ENCODE peak calls at places on chromosome 4, in four cellular contexts. G is GM12878, M is SK-N-SH, B is K562. N is an unnamed sample.

GRCh38 chr4:171157462-171158082 is 655.6 kb upstream of the GALNTL6 start:
- DNase-seq in B (peak), G (no peak), M (no peak), N (no peak)

GRCh38 chr4:185238261-185238681 is 28.9 kb downstream of the SNX25 start:
- DNase-seq in G (no peak), M (no peak), B (no peak), N (no peak)

GRCh38 chr4:108045687-108046024 is 56.0 kb downstream of the HADH start:
- DNase-seq in M (no peak), G (no peak), B (peak), N (no peak)

GRCh38 chr4:150283689-150284088 is 205.4 kb downstream of the DCLK2 start:
- DNase-seq in G (no peak), B (no peak), M (peak), N (no peak)

GRCh38 chr4:76758290-76758882 is 139.6 kb downstream of the SOWAHB start:
- DNase-seq in B (peak), M (peak), G (no peak), N (no peak)

GRCh38 chr4:186414365-186414764 is 141.0 kb downstream of the MTNR1A start:
- DNase-seq in B (no peak), M (no peak), G (no peak), N (no peak)

GRCh38 chr4:139176299-139177048 is 544 bp downstream of the ELF2 start:
- DNase-seq in M (peak), G (no peak), B (peak), N (no peak)

GRCh38 chr4:73698217-73698616 is 42.2 kb upstream of the CXCL8 start:
- DNase-seq in B (no peak), M (no peak), G (no peak), N (no peak)

GRCh38 chr4:48409203-48409602 is 67.9 kb downstream of the SLAIN2 start:
- DNase-seq in G (no peak), M (no peak), B (no peak), N (no peak)

GRCh38 chr4:147843162-147843561 is 111.3 kb downstream of the ARHGAP10 start:
- DNase-seq in M (no peak), B (peak), G (no peak), N (no peak)

GRCh38 chr4:159484861-159485260 is 382.0 kb downstream of the RAPGEF2 start:
- DNase-seq in B (no peak), M (no peak), G (no peak), N (peak)

GRCh38 chr4:38980903-38981676 is 51.1 kb downstream of the TMEM156 start:
- DNase-seq in M (peak), G (peak), B (no peak), N (no peak)

GRCh38 chr4:90025248-90025647 is 101.9 kb upstream of the CCSER1 start:
- DNase-seq in M (no peak), G (no peak), B (no peak), N (no peak)

GRCh38 chr4:100022792-100023222 is 72.7 kb upstream of the H2AZ1 start:
- DNase-seq in B (no peak), M (peak), G (no peak), N (no peak)

GRCh38 chr4:77878176-77878575 is 15.5 kb downstream of the MRPL1 start:
- DNase-seq in B (no peak), G (no peak), M (no peak), N (no peak)

GRCh38 chr4:8547108-8547911 is 32.9 kb upstream of the GPR78 start:
- DNase-seq in M (peak), B (peak), G (no peak), N (no peak)

GRCh38 chr4:38804654-38805295 is at the start of gene TLR1:
- DNase-seq in M (peak), G (peak), B (peak), N (peak)

GRCh38 chr4:52659016-52659721 is at the start of gene USP46:
- DNase-seq in M (peak), B (peak), G (no peak), N (no peak)

GRCh38 chr4:16686195-16686594 is 212.2 kb downstream of the LDB2 start:
- DNase-seq in B (no peak), G (no peak), M (no peak), N (no peak)

GRCh38 chr4:16952896-16953605 is 54.6 kb upstream of the LDB2 start:
- DNase-seq in M (no peak), B (no peak), G (no peak), N (peak)

GRCh38 chr4:149914521-149915115 is 99.0 kb upstream of the IQCM start:
- DNase-seq in M (peak), B (peak), G (no peak), N (no peak)

GRCh38 chr4:185127021-185127925 is 15.8 kb upstream of the SLC25A4 start:
- DNase-seq in M (peak), B (no peak), G (no peak), N (no peak)

GRCh38 chr4:8241895-8242696 is 27.5 kb upstream of the HTRA3 start:
- DNase-seq in G (no peak), M (peak), B (peak), N (no peak)

GRCh38 chr4:40233227-40233626 is 36.4 kb downstream of the RHOH start:
- DNase-seq in G (no peak), B (no peak), M (no peak), N (no peak)

GRCh38 chr4:27807207-27807606 is 946.6 kb downstream of the STIM2 start:
- DNase-seq in M (no peak), B (no peak), G (no peak), N (no peak)

GRCh38 chr4:128840711-128841318 is 31.3 kb downstream of the JADE1 start:
- DNase-seq in B (no peak), G (no peak), M (no peak), N (no peak)

GRCh38 chr4:41709844-41710481 is 38.6 kb downstream of the PHOX2B start:
- DNase-seq in G (no peak), M (no peak), B (peak), N (no peak)

DNA sequence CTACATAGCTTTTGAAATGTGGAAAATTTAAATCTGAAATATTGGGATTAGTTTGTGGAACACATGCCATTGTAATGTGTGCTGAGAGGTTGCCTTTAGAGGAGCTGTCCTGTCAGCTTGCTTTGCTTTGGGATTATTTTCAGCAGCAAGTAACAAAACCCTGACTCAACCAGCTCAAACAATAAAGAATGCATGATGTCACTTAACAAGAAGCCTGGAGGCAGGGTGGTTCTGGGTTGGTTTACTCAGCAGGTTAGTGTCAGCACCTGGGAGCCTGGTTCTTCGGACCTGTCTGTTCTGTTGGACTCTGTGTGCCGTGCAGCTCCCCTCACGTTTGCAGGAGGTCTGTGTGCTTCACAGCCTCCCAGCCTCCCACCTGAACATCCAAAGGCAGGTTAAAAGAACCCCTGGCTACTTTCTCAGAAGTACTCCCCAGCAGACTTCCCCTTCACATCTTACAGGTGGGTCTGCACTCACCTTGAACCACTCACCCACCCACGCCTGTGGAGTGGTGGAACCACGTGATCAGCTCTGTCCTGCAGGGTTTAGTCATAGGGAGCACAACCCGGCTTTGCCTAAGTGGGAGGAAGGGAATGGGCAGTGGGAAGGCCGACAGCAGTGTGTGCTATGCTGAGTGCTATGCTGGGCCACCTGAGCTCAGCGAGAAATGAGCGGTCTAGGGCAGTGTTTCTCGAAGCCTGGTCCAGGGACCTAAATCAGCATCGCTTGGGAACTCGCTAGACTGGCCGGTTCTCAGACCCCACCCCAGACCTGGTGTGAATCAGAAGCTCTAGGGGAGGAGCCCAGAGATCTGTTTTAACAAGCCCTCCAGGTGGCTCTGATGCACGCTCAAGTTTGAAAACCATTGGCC is 20.4 kb downstream of the TMEM131L start:
- DNase-seq in M (no peak), G (no peak), B (no peak), N (no peak)
- TF ChIP-seq POLR2AphosphoS5 in M (no peak), G (no peak), B (no peak), N (no peak)

GRCh38 chr4:1904042-1904441 is 32.8 kb downstream of the NSD2 start:
- DNase-seq in B (no peak), M (no peak), G (no peak), N (no peak)

GRCh38 chr4:1903035-1903434 is 31.8 kb downstream of the NSD2 start:
- DNase-seq in M (no peak), G (no peak), B (no peak), N (no peak)

GRCh38 chr4:1900624-1901023 is 29.4 kb downstream of the NSD2 start:
- DNase-seq in B (no peak), M (no peak), G (no peak), N (no peak)

GRCh38 chr4:1901127-1901526 is 29.9 kb downstream of the NSD2 start:
- DNase-seq in B (no peak), G (no peak), M (no peak), N (no peak)

DNA sequence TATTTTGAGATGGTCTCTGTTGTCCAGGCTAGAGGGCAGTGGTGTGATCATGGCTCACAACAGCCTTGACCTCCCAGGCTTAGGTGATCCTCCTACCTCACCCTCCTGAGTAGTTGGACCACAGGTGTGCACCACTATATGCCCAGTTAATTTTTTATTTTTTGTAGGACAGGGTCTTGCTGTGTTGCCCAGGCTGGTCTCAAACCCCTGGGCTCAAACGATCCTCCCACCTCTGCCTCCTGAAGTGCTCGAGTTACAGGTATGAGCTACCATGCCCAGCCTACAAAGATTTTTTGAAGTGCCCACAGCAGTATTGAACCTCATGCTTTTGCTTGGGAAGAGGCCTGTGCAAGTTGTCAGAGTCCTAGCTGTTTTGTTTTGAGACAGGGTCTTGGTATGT is 31.1 kb downstream of the NSD2 start:
- DNase-seq in G (no peak), M (no peak), B (no peak), N (no peak)
- H3K9ac ChIP-seq in G (no peak), M (no peak), B (no peak), N (no peak)

DNA sequence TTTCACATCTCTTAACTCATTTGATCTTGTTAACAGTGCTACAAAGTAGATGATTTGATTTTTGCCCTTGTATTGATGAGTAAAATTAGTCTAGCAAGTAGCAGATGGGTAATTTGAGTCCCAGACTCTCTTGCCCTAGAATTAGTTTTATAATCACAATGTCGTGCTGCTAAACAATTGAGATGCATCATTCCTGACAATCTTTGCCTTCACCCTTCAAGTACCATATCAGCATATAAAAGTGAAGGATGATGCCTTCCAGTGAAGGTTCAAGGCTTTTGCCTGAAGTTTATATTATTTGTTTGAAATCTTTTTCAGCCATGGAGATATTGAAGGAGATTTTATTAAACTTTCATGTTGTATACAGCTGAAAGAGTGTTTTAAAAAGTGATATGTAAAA is 141.4 kb downstream of the GRID2 start:
- DNase-seq in M (no peak), B (no peak), G (no peak), N (no peak)
- TF ChIP-seq POLR2AphosphoS5 in M (no peak), B (no peak), G (no peak), N (no peak)

GRCh38 chr4:98997176-98997575 is 1.7 kb downstream of the METAP1 start:
- DNase-seq in G (no peak), B (no peak), M (no peak), N (no peak)

GRCh38 chr4:99008051-99008450 is 12.5 kb downstream of the METAP1 start:
- DNase-seq in G (no peak), B (no peak), M (no peak), N (no peak)

GRCh38 chr4:98996056-98996941 is 778 bp downstream of the METAP1 start:
- DNase-seq in M (peak), B (peak), G (no peak), N (no peak)

GRCh38 chr4:99002274-99002673 is 6.8 kb downstream of the METAP1 start:
- DNase-seq in B (no peak), G (no peak), M (no peak), N (no peak)
- H3K9ac ChIP-seq in B (no peak), G (no peak), M (no peak), N (no peak)

GRCh38 chr4:79471309-79471708 is 63.3 kb upstream of the GK2 start:
- DNase-seq in G (no peak), M (no peak), B (no peak), N (no peak)

GRCh38 chr4:79472693-79473552 is 64.9 kb upstream of the GK2 start:
- DNase-seq in M (no peak), G (no peak), B (no peak), N (no peak)

DNA sequence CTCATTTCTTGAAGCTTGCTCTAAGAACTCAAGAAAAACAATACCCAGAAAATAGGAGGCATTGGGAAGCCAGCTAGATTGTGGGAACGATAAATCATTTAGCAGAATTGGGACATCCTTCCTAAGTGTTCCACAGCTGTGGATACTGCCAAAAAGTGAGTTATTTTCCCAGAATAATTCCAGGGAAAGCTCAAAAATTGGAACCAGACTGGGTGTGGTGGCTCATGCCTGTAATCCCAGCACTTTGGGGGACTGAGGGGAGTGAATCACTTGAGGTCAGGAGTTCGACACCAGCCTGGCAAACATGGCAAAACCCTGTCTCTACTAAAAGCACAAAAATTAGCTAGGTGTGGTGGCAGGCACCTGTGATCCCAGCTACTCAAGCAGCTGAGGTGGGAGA is 68.2 kb upstream of the GK2 start:
- DNase-seq in B (no peak), M (no peak), G (no peak), N (no peak)
- TF ChIP-seq POLR2AphosphoS5 in B (no peak), M (no peak), G (no peak), N (no peak)

DNA sequence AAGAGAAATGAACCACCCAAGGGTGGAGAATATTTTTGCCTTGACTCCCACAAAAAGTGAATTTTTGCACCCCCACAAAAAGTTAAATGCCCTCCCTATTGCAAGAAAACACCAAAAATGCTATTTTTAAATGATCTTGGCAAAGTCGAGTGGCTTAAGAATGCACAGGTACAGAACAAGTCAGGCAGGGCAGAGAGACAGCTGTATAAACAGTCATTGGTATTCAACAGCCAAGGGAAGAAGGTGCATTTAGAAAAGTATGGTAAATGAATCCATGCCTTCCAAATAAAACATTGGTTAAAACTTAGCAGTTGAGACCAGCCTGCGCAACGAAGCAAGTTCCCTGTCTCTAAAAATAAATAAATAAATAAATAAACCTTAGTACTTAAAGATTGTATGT is 169.3 kb downstream of the CHIC2 start:
- DNase-seq in M (no peak), B (no peak), G (no peak), N (no peak)
- H3K9ac ChIP-seq in M (no peak), B (no peak), G (no peak), N (no peak)

GRCh38 chr4:37646237-37646636 is 39.9 kb downstream of the RELL1 start:
- DNase-seq in B (no peak), M (no peak), G (no peak), N (no peak)

GRCh38 chr4:37644962-37645361 is 41.2 kb downstream of the RELL1 start:
- DNase-seq in B (no peak), M (no peak), G (no peak), N (no peak)

GRCh38 chr4:37645736-37646135 is 40.4 kb downstream of the RELL1 start:
- DNase-seq in B (no peak), G (no peak), M (no peak), N (no peak)

GRCh38 chr4:37651781-37652377 is 34.3 kb downstream of the RELL1 start:
- DNase-seq in G (no peak), B (no peak), M (no peak), N (no peak)

DNA sequence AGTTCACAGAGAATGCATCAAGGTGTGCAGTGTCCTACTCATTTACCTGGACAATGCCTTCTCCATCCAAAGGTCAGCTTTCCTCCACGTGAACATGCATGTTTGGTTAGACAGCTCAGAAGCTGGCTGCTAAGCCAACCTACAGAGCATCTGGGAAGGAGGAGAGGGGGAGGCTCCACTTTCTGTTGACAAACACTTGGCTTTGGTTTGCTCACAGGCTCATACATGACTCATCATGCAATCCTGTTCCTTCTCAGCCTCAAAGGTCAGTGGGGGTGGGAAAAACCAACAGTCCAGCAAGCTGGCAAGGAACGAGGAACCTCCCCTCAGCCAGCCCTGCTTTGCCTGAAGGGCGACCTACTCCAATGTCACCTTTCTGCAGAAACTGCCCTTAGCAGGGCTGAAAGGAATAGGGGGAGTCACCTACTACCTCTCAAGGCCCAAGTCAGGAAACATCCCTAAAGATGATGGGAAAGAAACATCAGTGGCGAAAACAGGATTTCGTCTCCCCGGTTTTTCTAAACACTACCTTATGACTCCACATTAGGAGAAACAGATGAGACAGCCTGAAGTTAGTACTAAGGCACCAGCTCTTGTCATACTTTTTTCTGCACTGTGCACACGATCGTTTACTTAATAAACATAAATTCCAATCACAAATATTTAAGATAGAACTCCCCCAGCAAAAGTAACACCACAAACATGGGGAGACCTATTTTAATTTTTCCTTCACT is 37.9 kb downstream of the RELL1 start:
- DNase-seq in B (peak), G (no peak), M (no peak), N (no peak)
- TF ChIP-seq POLR2AphosphoS5 in B (no peak), G (no peak), M (peak), N (no peak)

GRCh38 chr4:183096276-183096965 is 2.6 kb upstream of the WWC2 start:
- DNase-seq in G (no peak), B (no peak), M (no peak), N (no peak)
- H3K9ac ChIP-seq in G (no peak), B (no peak), M (no peak), N (no peak)

GRCh38 chr4:140426610-140427103 is 791 bp downstream of the CLGN start:
- DNase-seq in B (peak), G (no peak), M (peak), N (no peak)
- TF ChIP-seq POLR2AphosphoS5 in B (no peak), G (no peak), M (no peak), N (no peak)